ENCODE peak calls at places on chromosomes 12 and 14, in five cellular contexts. C is testis, V is kidney, Q is left lung, R is upper lobe of right lung. H is an unnamed sample.

GRCh38 chr12:114936148-114937099 is 252.4 kb upstream of the TBX3 start:
- DNase-seq in Q (no peak), C (no peak), V (no peak), R (no peak), H (no peak)

GRCh38 chr14:96001866-96002510 is 37.2 kb upstream of the C14orf132 start:
- DNase-seq in R (no peak), V (no peak), Q (no peak), C (no peak), H (no peak)

GRCh38 chr14:52402812-52403526 is 88.9 kb downstream of the PTGER2 start:
- DNase-seq in C (no peak), R (no peak), Q (no peak), V (no peak), H (peak; percentile 45)

GRCh38 chr12:61137677-61138380 is 1122.4 kb upstream of the USP15 start:
- DNase-seq in R (no peak), C (no peak), Q (no peak), V (no peak), H (no peak)

GRCh38 chr12:1531654-1532366 is 62.6 kb downstream of the FBXL14 start:
- DNase-seq in R (peak; percentile 58), C (no peak), V (no peak), Q (no peak), H (peak; percentile 63)

GRCh38 chr12:6765634-6766581 is at the start of gene PTMS:
- DNase-seq in R (peak; percentile 90), C (peak; percentile 69), Q (peak; percentile 89), V (peak; percentile 96), H (peak; percentile 53)

GRCh38 chr12:30329281-30329680 is 366.4 kb downstream of the IPO8 start:
- DNase-seq in Q (no peak), V (no peak), R (no peak), C (no peak), H (no peak)

GRCh38 chr14:36870776-36871175 is 209.1 kb downstream of the PAX9 start:
- DNase-seq in V (no peak), R (no peak), C (no peak), Q (no peak), H (no peak)

GRCh38 chr14:39739796-39740195 is 307.6 kb upstream of the FBXO33 start:
- DNase-seq in R (peak; percentile 79), Q (peak; percentile 77), V (no peak), C (no peak), H (no peak)

GRCh38 chr12:120012067-120012621 is 23.1 kb downstream of the BICDL1 start:
- DNase-seq in R (no peak), V (no peak), C (no peak), Q (no peak), H (peak; percentile 91)

GRCh38 chr14:68888025-68888850 is 90.9 kb downstream of the ACTN1 start:
- DNase-seq in R (no peak), V (peak; percentile 63), Q (peak; percentile 19), C (no peak), H (no peak)

GRCh38 chr14:105486333-105486973 is at the start of gene CRIP1:
- DNase-seq in C (no peak), R (no peak), V (no peak), Q (no peak), H (peak; percentile 45)

GRCh38 chr12:49843871-49844437 is 1.0 kb upstream of the BCDIN3D start:
- DNase-seq in R (no peak), C (no peak), V (no peak), Q (no peak), H (no peak)

GRCh38 chr12:50059440-50060119 is 2.2 kb downstream of the ASIC1 start:
- DNase-seq in Q (no peak), V (peak; percentile 53), C (no peak), R (no peak), H (peak; percentile 30)

GRCh38 chr12:104604070-104604994 is 147.6 kb downstream of the CHST11 start:
- DNase-seq in V (peak; percentile 89), C (peak; percentile 79), R (peak; percentile 83), Q (peak; percentile 89), H (peak; percentile 86)

GRCh38 chr12:6961695-6962284 is 8.7 kb downstream of the PHB2 start:
- DNase-seq in R (peak; percentile 89), C (peak; percentile 62), Q (peak; percentile 76), V (peak; percentile 87), H (peak; percentile 91)

GRCh38 chr14:60707858-60708257 is 16.3 kb downstream of the SIX4 start:
- DNase-seq in V (no peak), Q (no peak), C (no peak), R (no peak), H (no peak)

GRCh38 chr12:69274861-69275260 is 35.5 kb downstream of the CPSF6 start:
- DNase-seq in R (no peak), V (no peak), Q (no peak), C (no peak), H (no peak)

GRCh38 chr12:10191865-10192264 is 13.0 kb downstream of the TMEM52B start:
- DNase-seq in Q (no peak), C (no peak), R (no peak), V (no peak), H (no peak)

GRCh38 chr12:113186033-113186365 is 478 bp downstream of the RITA1 start:
- DNase-seq in R (no peak), V (no peak), C (no peak), Q (no peak), H (peak; percentile 58)

GRCh38 chr12:105945935-105946334 is 192.8 kb downstream of the NUAK1 start:
- DNase-seq in V (no peak), Q (no peak), R (no peak), C (no peak), H (no peak)

GRCh38 chr12:128815779-128816642 is 7.7 kb downstream of the SLC15A4 start:
- DNase-seq in V (no peak), R (no peak), C (no peak), Q (no peak), H (peak; percentile 48)
- H3K4me3 ChIP-seq in V (no peak overlapping the region), R (no peak overlapping the region), C (no peak overlapping the region), Q (no peak overlapping the region), H (peak overlapping the region; percentile 95)

GRCh38 chr12:53452159-53453077 is 516 bp downstream of the PCBP2 start:
- DNase-seq in V (peak; percentile 97), Q (peak; percentile 84), C (peak; percentile 90), R (peak; percentile 93), H (peak; percentile 91)
- TF ChIP-seq CTCF in V (no peak), Q (no peak), C (peak; percentile 45), R (peak; percentile 39), H (peak; percentile 46)

GRCh38 chr14:22403286-22403685 is 185.7 kb downstream of the DAD1 start:
- DNase-seq in R (no peak), Q (no peak), C (no peak), V (no peak), H (no peak)
- H3K4me3 ChIP-seq in R (no peak overlapping the region), Q (no peak overlapping the region), C (no peak overlapping the region), V (no peak overlapping the region), H (no peak overlapping the region)

DNA sequence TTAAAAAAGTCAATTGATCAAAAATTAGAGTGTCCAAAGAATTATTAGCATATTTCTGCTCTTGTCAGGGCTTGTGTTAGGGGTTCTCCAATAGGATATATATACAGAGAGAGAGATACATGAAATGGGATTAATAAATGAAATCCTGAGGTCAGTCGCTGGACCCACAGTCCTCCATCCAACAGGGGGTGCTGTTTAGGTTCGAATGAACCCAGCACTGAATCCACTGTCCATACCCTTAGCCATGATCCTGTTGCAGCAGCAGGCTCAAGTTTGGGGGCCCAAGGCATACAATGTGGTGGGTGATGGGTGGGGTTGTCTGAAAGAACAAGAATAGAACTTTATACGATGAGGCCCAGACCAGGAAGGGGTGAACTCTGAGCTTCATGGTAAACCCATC is 780 bp upstream of the MYO1H start:
- DNase-seq in Q (no peak), V (no peak), R (no peak), C (no peak), H (peak; percentile 22)
- TF ChIP-seq CTCF in Q (no peak), V (no peak), R (no peak), C (no peak), H (peak; percentile 17)

DNA sequence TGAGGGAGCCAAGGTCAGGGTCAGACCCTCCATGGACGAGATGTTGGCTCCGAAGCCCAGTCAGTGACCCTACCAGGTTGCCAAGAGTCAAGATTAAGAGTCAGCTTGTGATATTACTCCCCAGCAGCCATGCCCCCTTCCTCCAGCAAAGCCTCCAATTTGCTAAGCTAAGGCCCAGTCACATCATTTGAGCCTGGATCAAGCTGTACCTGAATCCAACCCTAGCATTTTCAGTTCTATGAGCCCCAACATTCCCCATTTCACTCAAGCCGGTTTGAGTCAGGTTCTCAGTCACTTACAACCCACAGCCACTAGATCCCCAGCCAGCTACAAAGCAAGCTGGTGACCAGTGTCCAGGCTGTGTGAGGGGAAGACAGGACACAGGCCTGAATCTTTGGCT is 49.9 kb downstream of the SCARB1 start:
- DNase-seq in R (no peak), Q (no peak), V (no peak), C (no peak), H (no peak)
- H3K4me3 ChIP-seq in R (no peak overlapping the region), Q (no peak overlapping the region), V (no peak overlapping the region), C (no peak overlapping the region), H (no peak overlapping the region)

DNA sequence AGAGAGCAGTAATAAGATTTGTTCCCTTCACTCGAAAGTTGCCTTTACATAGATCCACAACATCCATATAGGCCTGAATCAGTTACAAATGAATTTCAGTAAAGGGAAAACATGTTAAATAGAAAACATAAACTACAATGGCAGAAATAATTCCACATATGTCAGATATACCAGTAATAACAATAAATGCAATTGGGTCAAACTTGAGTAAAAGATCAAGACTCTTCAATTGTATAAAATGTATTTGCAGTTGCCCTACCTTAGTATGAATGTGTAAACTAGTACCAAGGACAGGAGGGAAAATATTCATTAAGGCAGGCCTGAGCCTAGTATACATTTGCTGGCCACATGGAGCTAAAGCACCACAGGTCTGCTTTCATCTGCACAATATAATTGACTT is 17.6 kb downstream of the NOS1 start:
- DNase-seq in V (no peak), C (no peak), Q (no peak), R (no peak), H (no peak)
- TF ChIP-seq CTCF in V (no peak), C (no peak), Q (no peak), R (no peak), H (no peak)

DNA sequence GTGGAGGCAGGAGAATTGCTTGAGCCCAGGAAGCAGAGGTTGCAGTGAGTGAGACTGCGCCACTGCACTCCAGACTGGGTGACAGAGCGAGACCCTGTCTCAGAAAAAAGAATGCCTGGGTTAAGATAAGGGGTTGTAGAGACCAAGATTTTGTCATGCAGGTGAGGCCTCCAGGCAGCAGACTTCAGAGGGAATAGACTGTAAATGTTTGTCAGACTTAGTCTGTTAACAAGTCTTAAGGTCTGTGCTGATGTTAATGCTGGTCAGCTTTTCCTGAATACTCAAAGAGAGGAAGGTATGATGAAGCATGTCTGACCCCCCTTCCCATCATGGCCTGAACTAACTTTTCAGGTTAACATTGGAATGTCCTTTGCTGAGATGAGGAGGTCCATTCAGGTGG is 83.0 kb upstream of the FUT8 start:
- DNase-seq in C (no peak), V (no peak), R (no peak), Q (no peak), H (no peak)
- H3K4me3 ChIP-seq in C (no peak overlapping the region), V (no peak overlapping the region), R (no peak overlapping the region), Q (no peak overlapping the region), H (no peak overlapping the region)

GRCh38 chr12:19129121-19129485 is 430 bp upstream of the PLEKHA5 start:
- DNase-seq in R (no peak), C (no peak), V (no peak), Q (no peak), H (no peak)

GRCh38 chr12:19130224-19131019 is 889 bp downstream of the PLEKHA5 start:
- DNase-seq in V (peak; percentile 84), C (peak; percentile 31), Q (peak; percentile 42), R (peak; percentile 71), H (no peak)

GRCh38 chr12:19127270-19127669 is 2.3 kb upstream of the PLEKHA5 start:
- DNase-seq in R (no peak), V (no peak), Q (no peak), C (no peak), H (no peak)

GRCh38 chr12:19131020-19131431 is 1.5 kb downstream of the PLEKHA5 start:
- DNase-seq in R (no peak), C (peak; percentile 31), V (no peak), Q (no peak), H (no peak)

GRCh38 chr12:19129486-19130223 is at the start of gene PLEKHA5:
- DNase-seq in R (peak; percentile 86), Q (peak; percentile 69), V (peak; percentile 90), C (peak; percentile 77), H (peak; percentile 58)
- TF ChIP-seq CTCF in R (peak; percentile 13), Q (no peak), V (no peak), C (no peak), H (no peak)

H was measured in GM12865.